ENCODE peak calls at places on chromosomes 16 and 17, in four cellular contexts. N, Q, U and O are unnamed samples.

GRCh38 chr16:14436410-14436955 is 193.6 kb downstream of the PARN start:
- DNase-seq in Q (no peak), U (no peak), N (no peak), O (no peak)

GRCh38 chr16:78175287-78175686 is 75.8 kb downstream of the WWOX start:
- DNase-seq in Q (no peak), N (no peak), U (no peak), O (no peak)

GRCh38 chr16:68065716-68066305 is 19.4 kb upstream of the NFATC3 start:
- DNase-seq in U (no peak), Q (no peak), N (no peak), O (no peak)

GRCh38 chr17:12256380-12256995 is 235.8 kb downstream of the MAP2K4 start:
- DNase-seq in U (peak; percentile 3), N (peak; percentile 29), Q (peak; percentile 10), O (peak; percentile 9)

GRCh38 chr17:43030137-43030767 is 5.2 kb downstream of the RND2 start:
- DNase-seq in Q (no peak), U (no peak), N (no peak), O (no peak)

GRCh38 chr16:5428932-5429331 is 331.3 kb upstream of the EEF2KMT start:
- DNase-seq in U (no peak), Q (no peak), N (no peak), O (no peak)

GRCh38 chr17:27421111-27421510 is 35.1 kb upstream of the KSR1 start:
- DNase-seq in U (no peak), N (no peak), Q (no peak), O (no peak)

GRCh38 chr17:27526603-27527002 is 70.4 kb downstream of the KSR1 start:
- DNase-seq in U (no peak), Q (no peak), N (peak; percentile 70), O (peak; percentile 59)

GRCh38 chr17:78176548-78177025 is 8.2 kb downstream of the SYNGR2 start:
- DNase-seq in N (peak; percentile 74), U (no peak), Q (peak; percentile 69), O (no peak)

GRCh38 chr16:82580293-82580900 is 46.4 kb upstream of the CDH13 start:
- DNase-seq in U (no peak), N (no peak), Q (no peak), O (peak; percentile 2)

GRCh38 chr16:52471650-52472370 is 75.1 kb downstream of the TOX3 start:
- DNase-seq in N (no peak), Q (no peak), U (no peak), O (no peak)

GRCh38 chr17:57401556-57402488 is 145.5 kb downstream of the MSI2 start:
- DNase-seq in N (no peak), Q (no peak), U (no peak), O (no peak)

GRCh38 chr16:68835970-68836369 is 7.4 kb upstream of the TANGO6 start:
- DNase-seq in Q (no peak), N (no peak), U (no peak), O (no peak)

GRCh38 chr17:68759343-68760140 is 158.4 kb upstream of the FAM20A start:
- DNase-seq in U (no peak), N (peak; percentile 87), Q (peak; percentile 47), O (peak; percentile 85)

GRCh38 chr17:81250286-81251090 is 11.4 kb downstream of the NDUFAF8 start:
- DNase-seq in U (no peak), N (no peak), Q (no peak), O (no peak)

GRCh38 chr16:24950275-24950674 is 64.9 kb downstream of the ARHGAP17 start:
- DNase-seq in N (no peak), U (no peak), Q (no peak), O (no peak)

GRCh38 chr17:49696233-49696761 is 11.5 kb downstream of the SLC35B1 start:
- DNase-seq in N (no peak), Q (no peak), U (peak; percentile 72), O (peak; percentile 79)

DNA sequence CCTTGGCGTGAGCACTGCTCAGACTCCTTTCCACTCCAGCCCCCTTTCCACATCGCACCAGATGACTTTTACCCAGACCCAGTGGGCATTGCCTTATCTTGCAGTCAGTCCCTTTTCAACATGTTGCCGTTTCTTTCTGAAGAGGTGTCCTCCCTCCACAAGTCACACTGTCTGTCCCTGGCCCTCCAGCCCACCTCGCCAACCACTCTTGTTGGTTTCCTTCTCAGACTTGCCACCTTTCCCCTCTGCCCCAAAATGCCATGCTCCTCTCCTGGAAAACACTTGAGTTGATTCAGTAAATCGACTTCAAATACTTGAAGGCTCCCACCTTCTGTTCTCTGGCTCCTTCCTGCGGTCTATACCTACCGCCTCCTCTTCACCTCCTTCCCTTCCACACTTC is 7.5 kb upstream of the ADAM11 start:
- DNase-seq in U (no peak), N (no peak), Q (no peak), O (no peak)
- TF ChIP-seq SPI1 in U (no peak), N (no peak), Q (no peak), O (no peak)

GRCh38 chr17:9239821-9240658 is 218.7 kb downstream of the NTN1 start:
- DNase-seq in U (no peak), N (peak; percentile 95), Q (peak; percentile 93), O (peak; percentile 11)
- TF ChIP-seq SPI1 in U (no peak), N (no peak), Q (no peak), O (no peak)

GRCh38 chr16:71658771-71659170 is 32.8 kb downstream of the MARVELD3 start:
- DNase-seq in U (no peak), Q (no peak), N (no peak), O (no peak)

GRCh38 chr16:71659471-71659870 is 33.5 kb downstream of the MARVELD3 start:
- DNase-seq in U (no peak), N (no peak), Q (no peak), O (no peak)
- TF ChIP-seq SPI1 in U (no peak), N (no peak), Q (no peak), O (no peak)

DNA sequence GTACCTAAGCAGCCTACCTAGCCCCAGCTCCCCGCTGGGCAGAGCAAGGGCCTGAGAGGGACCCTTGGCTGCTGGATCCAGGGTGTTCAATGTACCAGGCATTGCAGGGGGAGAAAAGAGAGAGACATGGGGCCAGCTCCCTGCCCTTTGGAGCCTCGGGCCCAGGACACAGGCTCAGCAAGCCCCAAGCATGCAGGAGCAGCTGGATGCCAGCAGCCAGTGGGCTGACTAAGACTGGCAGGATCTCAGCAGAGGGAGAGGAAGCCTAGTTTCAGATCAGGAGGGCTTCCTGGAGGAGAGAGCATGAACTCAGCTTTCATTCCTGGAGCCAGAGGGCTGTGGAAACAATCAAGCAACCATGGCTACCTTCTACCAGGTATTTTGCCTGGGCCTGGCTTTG is 82.0 kb upstream of the NKD1 start:
- DNase-seq in N (no peak), Q (no peak), U (no peak), O (no peak)
- TF ChIP-seq SPI1 in N (no peak), Q (no peak), U (no peak), O (no peak)

GRCh38 chr16:29984764-29985147 is 10.7 kb downstream of the HIRIP3 start:
- DNase-seq in U (no peak), Q (no peak), N (no peak), O (no peak)

GRCh38 chr16:29982560-29983419 is 9.1 kb downstream of the TAOK2 start:
- DNase-seq in U (no peak), Q (no peak), N (no peak), O (no peak)

GRCh38 chr16:29984137-29984763 is 10.6 kb downstream of the TAOK2 start:
- DNase-seq in U (no peak), Q (no peak), N (no peak), O (no peak)

GRCh38 chr16:29985271-29985811 is 10.1 kb downstream of the HIRIP3 start:
- DNase-seq in N (no peak), U (no peak), Q (no peak), O (no peak)

GRCh38 chr16:29983420-29984136 is 9.9 kb downstream of the TAOK2 start:
- DNase-seq in U (no peak), N (no peak), Q (no peak), O (no peak)
- TF ChIP-seq SPI1 in U (no peak), N (no peak), Q (no peak), O (no peak)